ENCODE peak calls at places on chromosome 1, in seven cellular contexts. X, U, D, H, Y, Q and Z are unnamed samples. For H3K27me3, the result is how much of the 10 kb centered on the place peaks cover.

GRCh38 chr1:177274687-177275211 is 104.0 kb downstream of the BRINP2 start:
- DNase-seq in X (peak), U (no peak), D (no peak), H (peak), Y (no peak), Q (peak), Z (peak)

GRCh38 chr1:112651205-112651604 is 23.3 kb upstream of the MOV10 start:
- DNase-seq in X (no peak), U (no peak), D (no peak), H (no peak), Y (no peak), Q (no peak), Z (no peak)

GRCh38 chr1:48560114-48560513 is 88.1 kb upstream of the SPATA6 start:
- DNase-seq in X (no peak), U (peak), D (no peak), H (no peak), Y (no peak), Q (no peak), Z (no peak)

GRCh38 chr1:36359911-36360310 is 25.8 kb downstream of the STK40 start:
- DNase-seq in X (no peak), U (no peak), D (no peak), H (no peak), Y (no peak), Q (no peak), Z (peak)

GRCh38 chr1:6355621-6356020 is 37.9 kb downstream of the ACOT7 start:
- DNase-seq in X (no peak), U (no peak), D (no peak), H (no peak), Y (no peak), Q (no peak), Z (no peak)

GRCh38 chr1:174965006-174965971 is 34.5 kb upstream of the CACYBP start:
- DNase-seq in X (no peak), U (no peak), D (no peak), H (no peak), Y (no peak), Q (no peak), Z (no peak)

GRCh38 chr1:92698932-92699331 is 86.0 kb downstream of the EVI5 start:
- DNase-seq in X (no peak), U (no peak), D (no peak), H (no peak), Y (no peak), Q (no peak), Z (no peak)

GRCh38 chr1:151504252-151504651 is 6.9 kb upstream of the CGN start:
- DNase-seq in X (no peak), U (no peak), D (no peak), H (no peak), Y (no peak), Q (no peak), Z (no peak)

GRCh38 chr1:36469163-36469562 is 5.0 kb upstream of the MRPS15 start:
- DNase-seq in X (no peak), U (no peak), D (no peak), H (no peak), Y (no peak), Q (no peak), Z (peak)

GRCh38 chr1:237186733-237187132 is 144.7 kb downstream of the RYR2 start:
- DNase-seq in X (no peak), U (peak), D (no peak), H (no peak), Y (no peak), Q (peak), Z (no peak)

GRCh38 chr1:60160141-60160540 is 86.6 kb upstream of the C1orf87 start:
- DNase-seq in X (no peak), U (no peak), D (no peak), H (no peak), Y (no peak), Q (no peak), Z (no peak)

GRCh38 chr1:172900359-172900997 is 150.3 kb downstream of the TNFSF18 start:
- DNase-seq in X (no peak), U (no peak), D (no peak), H (no peak), Y (no peak), Q (no peak), Z (no peak)

GRCh38 chr1:31883357-31883942 is 54.7 kb downstream of the PTP4A2 start:
- DNase-seq in X (no peak), U (no peak), D (no peak), H (no peak), Y (no peak), Q (peak), Z (no peak)

GRCh38 chr1:101309334-101310221 is 72.8 kb downstream of the S1PR1 start:
- DNase-seq in X (peak), U (peak), D (peak), H (peak), Y (peak), Q (peak), Z (no peak)

GRCh38 chr1:56387071-56387747 is 192.2 kb downstream of the PLPP3 start:
- DNase-seq in X (no peak), U (no peak), D (no peak), H (no peak), Y (no peak), Q (no peak), Z (no peak)

GRCh38 chr1:20494609-20495311 is 8.8 kb upstream of the CAMK2N1 start:
- DNase-seq in X (no peak), U (peak), D (no peak), H (no peak), Y (no peak), Q (no peak), Z (peak)

GRCh38 chr1:151934048-151934493 is 24.8 kb upstream of the THEM4 start:
- DNase-seq in X (peak), U (peak), D (no peak), H (no peak), Y (peak), Q (peak), Z (peak)

GRCh38 chr1:222892137-222892763 is 77.4 kb downstream of the DISP1 start:
- DNase-seq in X (no peak), U (no peak), D (no peak), H (no peak), Y (no peak), Q (peak), Z (no peak)

GRCh38 chr1:6359568-6360496 is 33.7 kb downstream of the ACOT7 start:
- DNase-seq in X (peak), U (peak), D (no peak), H (peak), Y (no peak), Q (peak), Z (peak)

GRCh38 chr1:13517193-13517812 is 3.5 kb upstream of the LRRC38 start:
- DNase-seq in X (no peak), U (no peak), D (no peak), H (no peak), Y (no peak), Q (peak), Z (no peak)

GRCh38 chr1:235313931-235314678 is 13.9 kb downstream of the ARID4B start:
- DNase-seq in X (no peak), U (no peak), D (no peak), H (no peak), Y (no peak), Q (no peak), Z (no peak)

GRCh38 chr1:15797614-15798390 is 9.6 kb downstream of the UQCRHL start:
- DNase-seq in X (peak), U (no peak), D (no peak), H (no peak), Y (no peak), Q (no peak), Z (no peak)

GRCh38 chr1:33791251-33791650 is 72.6 kb upstream of the HMGB4 start:
- DNase-seq in X (no peak), U (no peak), D (no peak), H (no peak), Y (no peak), Q (no peak), Z (no peak)

GRCh38 chr1:33790577-33790976 is 73.3 kb upstream of the HMGB4 start:
- DNase-seq in X (no peak), U (no peak), D (no peak), H (no peak), Y (no peak), Q (no peak), Z (no peak)

GRCh38 chr1:33792651-33793050 is 71.2 kb upstream of the HMGB4 start:
- DNase-seq in X (no peak), U (no peak), D (no peak), H (no peak), Y (no peak), Q (no peak), Z (no peak)

DNA sequence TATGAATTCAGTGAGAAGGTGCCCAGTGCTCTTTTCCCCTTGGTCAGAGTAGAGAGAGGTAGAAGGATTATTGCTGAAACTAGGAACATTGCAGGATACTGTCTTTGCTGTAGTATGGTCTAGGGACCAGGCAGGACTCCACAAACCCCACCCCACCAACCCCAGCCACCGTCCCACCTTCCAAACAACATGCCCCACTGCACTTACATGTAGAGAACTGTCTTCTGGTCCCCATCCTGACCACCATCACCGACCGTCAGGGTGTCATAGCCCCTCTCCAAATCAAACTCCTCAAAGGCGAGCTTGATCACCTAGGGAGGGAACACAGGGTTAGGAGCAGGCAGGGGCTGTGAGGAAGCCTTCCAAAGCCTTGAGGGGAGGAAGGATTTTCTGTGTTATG is 71.7 kb upstream of the HMGB4 start:
- DNase-seq in X (no peak), U (no peak), D (no peak), H (no peak), Y (no peak), Q (no peak), Z (no peak)
- TF ChIP-seq CTCF in X (no peak), U (no peak), D (no peak), H (no peak), Y (no peak), Q (no peak), Z (no peak)

GRCh38 chr1:26297791-26298124 is 8.7 kb downstream of the UBXN11 start:
- DNase-seq in X (no peak), U (no peak), D (no peak), H (no peak), Y (no peak), Q (no peak), Z (no peak)

GRCh38 chr1:26296340-26297056 is 9.9 kb downstream of the UBXN11 start:
- DNase-seq in X (no peak), U (no peak), D (no peak), H (no peak), Y (no peak), Q (no peak), Z (peak)

GRCh38 chr1:26293911-26294463 is 12.4 kb downstream of the UBXN11 start:
- DNase-seq in X (no peak), U (no peak), D (no peak), H (no peak), Y (no peak), Q (no peak), Z (peak)

GRCh38 chr1:26295194-26296138 is 11.0 kb downstream of the UBXN11 start:
- DNase-seq in X (no peak), U (no peak), D (no peak), H (no peak), Y (no peak), Q (no peak), Z (peak)

GRCh38 chr1:26297057-26297790 is 9.2 kb downstream of the UBXN11 start:
- DNase-seq in X (no peak), U (no peak), D (no peak), H (no peak), Y (no peak), Q (no peak), Z (peak)
- H3K27ac ChIP-seq in X (no peak), U (no peak), D (no peak), H (no peak), Y (no peak), Q (no peak), Z (no peak)

DNA sequence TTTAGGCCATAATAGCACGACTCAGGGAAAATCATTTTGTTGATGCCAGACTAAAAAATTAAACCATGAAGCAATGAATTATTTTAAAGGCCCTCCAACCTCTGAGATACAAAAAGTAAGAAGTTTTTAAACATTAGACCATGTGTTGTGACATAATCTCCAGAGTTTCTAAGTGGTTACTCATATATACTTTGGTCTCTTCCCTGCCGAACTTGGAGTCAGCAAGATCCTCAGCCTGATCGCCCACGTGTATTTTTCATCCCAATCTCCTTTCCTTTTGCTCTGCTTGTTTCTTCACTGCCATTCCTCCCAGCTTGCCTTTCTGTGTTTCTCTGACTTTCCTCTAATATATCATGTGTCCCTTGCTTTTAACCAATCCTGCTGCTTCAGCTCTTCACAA is 3.8 kb downstream of the ARV1 start:
- DNase-seq in X (no peak), U (no peak), D (no peak), H (no peak), Y (no peak), Q (no peak), Z (peak)
- H3K27me3 ChIP-seq in X (under half), U (under half), D (under half), H (under half), Y (under half), Q (under half), Z (under half)

GRCh38 chr1:220787069-220787614 is 429 bp downstream of the MTARC1 start:
- DNase-seq in X (peak), U (peak), D (no peak), H (peak), Y (no peak), Q (no peak), Z (peak)
- TF ChIP-seq CTCF in X (no peak), U (peak), D (peak), H (no peak), Y (no peak), Q (no peak), Z (no peak)

GRCh38 chr1:2534775-2535387 is 4.8 kb upstream of the HES5 start:
- DNase-seq in X (no peak), U (peak), D (no peak), H (peak), Y (no peak), Q (no peak), Z (no peak)

GRCh38 chr1:2534315-2534714 is 4.3 kb upstream of the HES5 start:
- DNase-seq in X (no peak), U (no peak), D (no peak), H (no peak), Y (no peak), Q (no peak), Z (no peak)

GRCh38 chr1:2535981-2536380 is 5.9 kb upstream of the HES5 start:
- DNase-seq in X (no peak), U (no peak), D (no peak), H (no peak), Y (no peak), Q (no peak), Z (no peak)

GRCh38 chr1:2533356-2533755 is 3.3 kb upstream of the HES5 start:
- DNase-seq in X (no peak), U (peak), D (no peak), H (no peak), Y (no peak), Q (no peak), Z (no peak)

GRCh38 chr1:2535455-2535854 is 5.4 kb upstream of the HES5 start:
- DNase-seq in X (no peak), U (no peak), D (no peak), H (no peak), Y (no peak), Q (no peak), Z (no peak)
- H3K27ac ChIP-seq in X (no peak), U (no peak), D (peak), H (no peak), Y (no peak), Q (no peak), Z (no peak)

DNA sequence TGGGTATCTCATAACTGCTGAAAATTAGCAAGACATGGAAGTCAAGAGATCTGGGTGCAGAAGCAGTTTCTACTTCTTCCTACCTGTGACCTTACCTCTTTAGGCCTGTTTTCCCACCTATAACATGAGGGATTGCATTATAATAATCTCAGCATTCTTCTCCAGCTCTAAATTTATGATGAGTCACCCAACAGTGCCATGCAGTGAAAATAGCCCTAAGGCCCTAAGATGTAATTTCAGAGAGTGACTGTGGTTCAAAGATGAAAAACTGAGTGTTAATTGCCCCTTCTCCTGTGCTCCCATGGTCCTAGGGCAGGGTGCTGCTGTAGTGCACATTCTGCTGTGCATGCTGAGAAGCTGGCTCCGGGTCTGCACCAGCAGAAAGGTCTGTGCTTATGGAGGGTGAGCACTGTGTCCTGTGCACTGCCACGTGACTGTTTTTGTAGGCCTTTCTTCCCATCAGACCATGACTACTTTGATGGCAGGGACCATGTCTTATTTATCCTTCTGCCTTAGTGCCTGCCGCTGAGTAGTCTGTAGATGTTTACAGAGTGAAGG is 29.7 kb downstream of the JUN start:
- DNase-seq in X (no peak), U (peak), D (no peak), H (no peak), Y (no peak), Q (no peak), Z (no peak)
- H3K27me3 ChIP-seq in X (under half), U (under half), D (under half), H (under half), Y (under half), Q (under half), Z (under half)

DNA sequence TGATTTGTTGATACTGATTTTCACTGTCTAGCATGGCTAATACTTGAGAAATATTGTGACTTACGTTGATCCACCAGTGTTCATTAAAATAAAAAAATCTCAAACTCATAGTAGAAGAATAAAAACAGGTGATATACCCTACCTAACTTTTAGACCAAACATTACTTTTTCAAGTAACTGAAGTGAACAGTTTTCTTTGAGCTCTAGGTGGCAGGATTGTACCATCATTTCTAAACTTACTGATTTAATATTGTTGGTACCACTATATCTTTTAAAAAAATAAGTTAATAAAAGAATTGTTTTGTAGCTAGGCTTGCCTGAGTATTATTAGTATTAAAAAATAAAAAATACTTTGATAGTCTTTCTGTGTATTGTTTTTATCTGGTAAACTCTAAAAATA is 21.5 kb downstream of the CDC73 start:
- DNase-seq in X (no peak), U (no peak), D (no peak), H (no peak), Y (no peak), Q (peak), Z (no peak)
- TF ChIP-seq CTCF in X (peak), U (peak), D (peak), H (peak), Y (peak), Q (peak), Z (peak)

DNA sequence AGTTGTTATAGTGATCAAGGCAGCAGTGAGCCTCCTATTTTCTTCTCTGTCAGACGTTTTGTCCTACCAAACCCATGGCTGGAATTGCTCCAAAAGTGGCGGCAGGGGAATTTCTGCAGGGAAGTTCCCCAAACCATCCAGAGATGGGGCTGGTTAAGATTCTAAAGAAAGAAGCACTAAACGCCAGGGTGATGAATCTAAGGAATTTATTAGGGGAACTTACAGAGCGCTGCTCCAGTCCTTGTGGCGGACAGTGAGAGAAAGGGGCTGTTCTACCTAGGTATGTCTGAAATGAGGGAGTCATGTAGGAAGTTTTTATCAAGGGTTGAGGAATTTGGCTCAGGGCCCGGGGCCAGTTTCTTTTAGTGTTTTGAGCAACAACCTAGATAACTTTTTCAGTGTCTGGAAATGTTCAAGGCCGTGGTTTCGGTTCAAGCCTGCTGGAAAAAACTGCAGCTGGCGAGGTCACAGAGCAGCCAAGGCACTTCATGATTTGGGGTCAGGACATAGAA is 222.4 kb upstream of the B3GALT2 start:
- DNase-seq in X (peak), U (peak), D (no peak), H (peak), Y (no peak), Q (peak), Z (peak)
- H3K27ac ChIP-seq in X (peak), U (peak), D (no peak), H (peak), Y (no peak), Q (peak), Z (peak)

DNA sequence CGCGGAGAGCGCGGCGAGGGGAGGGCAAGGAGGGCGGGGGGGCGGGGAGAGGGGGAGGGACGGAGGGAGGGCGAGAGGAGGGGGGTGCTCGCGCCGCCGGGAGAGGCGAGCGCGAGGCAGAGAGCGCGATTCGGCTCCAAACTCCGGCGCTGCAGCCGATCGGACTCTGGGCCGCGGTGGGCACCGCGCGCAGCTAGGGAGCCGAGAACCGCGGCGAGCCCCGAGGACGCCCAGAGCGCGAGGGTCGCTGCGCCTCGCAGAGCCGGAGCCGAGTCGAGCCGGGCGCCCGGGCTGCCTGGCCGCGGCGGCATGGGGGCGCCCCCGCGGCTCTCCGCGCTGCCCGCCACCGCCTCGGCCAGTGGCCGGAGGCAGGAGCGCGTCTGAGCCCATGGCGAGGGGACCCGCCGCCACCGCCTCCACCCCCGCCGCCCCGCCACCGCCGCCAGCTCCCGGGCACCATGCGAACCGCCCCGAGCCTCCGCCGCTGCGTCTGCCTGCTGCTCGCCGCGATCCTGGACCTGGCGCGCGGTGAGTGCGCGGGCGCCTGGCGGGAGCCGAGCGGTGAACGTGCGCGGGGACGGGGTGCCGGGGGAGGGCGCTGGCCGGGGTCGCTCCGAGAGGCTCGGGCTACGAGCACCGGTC is at the start of gene IGSF21:
- DNase-seq in X (no peak), U (no peak), D (no peak), H (no peak), Y (no peak), Q (peak), Z (peak)
- H3K27me3 ChIP-seq in X (under half), U (half or more), D (under half), H (half or more), Y (under half), Q (half or more), Z (half or more)